ENCODE peak calls at places on chromosome 22, in seven cellular contexts. I, Z, Y, O, D, X and F are unnamed samples.

GRCh38 chr22:45162531-45162930 is 1.2 kb upstream of the NUP50 start:
- DNase-seq in I (no peak), Z (no peak), Y (no peak), O (no peak), D (no peak), X (no peak), F (no peak)

GRCh38 chr22:37982938-37983859 is 1.2 kb downstream of the SOX10 start:
- DNase-seq in I (no peak), Z (no peak), Y (no peak), O (no peak), D (no peak), X (no peak), F (no peak)

GRCh38 chr22:28051787-28052356 is 132.8 kb upstream of the PITPNB start:
- DNase-seq in I (no peak), Z (peak; percentile 81), Y (peak; percentile 53), O (no peak), D (no peak), X (no peak), F (peak; percentile 63)

GRCh38 chr22:38754247-38755154 is 1.3 kb downstream of the SUN2 start:
- DNase-seq in I (no peak), Z (no peak), Y (peak; percentile 68), O (peak; percentile 26), D (peak; percentile 58), X (peak; percentile 95), F (peak; percentile 63)

GRCh38 chr22:23220485-23221350 is 40.4 kb downstream of the BCR start:
- DNase-seq in I (peak; percentile 39), Z (no peak), Y (peak; percentile 31), O (no peak), D (peak; percentile 63), X (no peak), F (peak; percentile 82)

GRCh38 chr22:50578776-50579310 is 616 bp upstream of the CPT1B start:
- DNase-seq in I (no peak), Z (no peak), Y (no peak), O (no peak), D (no peak), X (no peak), F (no peak)

GRCh38 chr22:50425179-50425916 is 49.5 kb downstream of the SBF1 start:
- DNase-seq in I (no peak), Z (no peak), Y (no peak), O (no peak), D (peak; percentile 21), X (no peak), F (no peak)

GRCh38 chr22:38802671-38803121 is 8.8 kb upstream of the DNAL4 start:
- DNase-seq in I (no peak), Z (peak; percentile 38), Y (no peak), O (peak; percentile 75), D (peak; percentile 88), X (no peak), F (peak; percentile 99)

GRCh38 chr22:50508897-50509296 is 873 bp downstream of the NCAPH2 start:
- DNase-seq in I (no peak), Z (no peak), Y (no peak), O (no peak), D (no peak), X (no peak), F (no peak)

GRCh38 chr22:43378011-43378704 is 33.7 kb upstream of the MPPED1 start:
- DNase-seq in I (no peak), Z (no peak), Y (peak; percentile 48), O (no peak), D (peak; percentile 53), X (no peak), F (peak; percentile 29)

DNA sequence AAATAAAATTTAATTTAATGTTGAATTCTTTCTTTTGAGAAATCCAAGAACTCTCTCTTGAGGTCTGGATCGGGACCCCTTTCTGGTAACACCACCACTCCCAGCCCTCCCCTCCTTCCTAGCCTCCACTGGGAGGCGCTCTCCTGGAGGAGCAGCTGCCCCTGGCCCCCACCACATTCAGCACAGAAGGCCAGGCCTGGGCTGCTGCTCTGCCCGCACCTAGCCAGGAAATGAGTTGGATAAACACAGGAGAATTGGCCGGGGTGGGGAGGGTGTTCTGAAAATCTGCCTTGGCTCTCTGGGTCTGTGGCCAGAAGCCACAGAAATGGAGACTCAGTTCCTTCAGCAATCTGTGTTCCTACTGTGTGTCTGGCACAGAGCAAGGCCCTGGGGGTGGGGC is 31.2 kb downstream of the C22orf42 start:
- DNase-seq in I (no peak), Z (no peak), Y (no peak), O (no peak), D (no peak), X (peak; percentile 41), F (no peak)
- TF ChIP-seq CTCF in I (no peak), Z (no peak), Y (no peak), O (peak; percentile 19), D (no peak), X (no peak), F (no peak)

GRCh38 chr22:30426395-30427353 is 1.1 kb downstream of the MTFP1 start:
- DNase-seq in I (peak; percentile 67), Z (peak; percentile 75), Y (peak; percentile 88), O (no peak), D (peak; percentile 46), X (peak; percentile 86), F (peak; percentile 69)
- TF ChIP-seq CTCF in I (peak; percentile 32), Z (peak; percentile 56), Y (peak; percentile 71), O (peak; percentile 81), D (peak; percentile 68), X (peak; percentile 58), F (peak; percentile 72)

GRCh38 chr22:48443680-48444079 is 1384.0 kb downstream of the BRD1 start:
- DNase-seq in I (no peak), Z (no peak), Y (no peak), O (no peak), D (no peak), X (no peak), F (no peak)

GRCh38 chr22:48442663-48443062 is 1385.0 kb downstream of the BRD1 start:
- DNase-seq in I (no peak), Z (no peak), Y (no peak), O (no peak), D (no peak), X (no peak), F (no peak)

GRCh38 chr22:48441553-48441850 is 1386.2 kb downstream of the BRD1 start:
- DNase-seq in I (no peak), Z (no peak), Y (no peak), O (no peak), D (no peak), X (no peak), F (no peak)

GRCh38 chr22:48445113-48445827 is 1382.4 kb downstream of the BRD1 start:
- DNase-seq in I (no peak), Z (no peak), Y (no peak), O (no peak), D (peak; percentile 34), X (no peak), F (no peak)

GRCh38 chr22:48444320-48445112 is 1383.2 kb downstream of the BRD1 start:
- DNase-seq in I (peak; percentile 34), Z (no peak), Y (no peak), O (no peak), D (peak; percentile 14), X (no peak), F (peak; percentile 56)
- TF ChIP-seq CTCF in I (no peak), Z (no peak), Y (no peak), O (no peak), D (no peak), X (no peak), F (no peak)

GRCh38 chr22:26797910-26798309 is 140.5 kb downstream of the MIAT start:
- DNase-seq in I (no peak), Z (no peak), Y (no peak), O (no peak), D (no peak), X (no peak), F (no peak)
- TF ChIP-seq CTCF in I (no peak), Z (no peak), Y (no peak), O (no peak), D (no peak), X (no peak), F (peak; percentile 5)

GRCh38 chr22:30433227-30433626 is 7.7 kb downstream of the MTFP1 start:
- DNase-seq in I (no peak), Z (no peak), Y (no peak), O (no peak), D (no peak), X (no peak), F (no peak)

GRCh38 chr22:30432520-30432919 is 7.0 kb downstream of the MTFP1 start:
- DNase-seq in I (no peak), Z (no peak), Y (no peak), O (no peak), D (no peak), X (no peak), F (no peak)

GRCh38 chr22:30432096-30432495 is 6.5 kb downstream of the MTFP1 start:
- DNase-seq in I (no peak), Z (no peak), Y (no peak), O (no peak), D (no peak), X (no peak), F (no peak)

GRCh38 chr22:30429887-30430286 is 4.3 kb downstream of the MTFP1 start:
- DNase-seq in I (no peak), Z (no peak), Y (no peak), O (no peak), D (no peak), X (no peak), F (no peak)

DNA sequence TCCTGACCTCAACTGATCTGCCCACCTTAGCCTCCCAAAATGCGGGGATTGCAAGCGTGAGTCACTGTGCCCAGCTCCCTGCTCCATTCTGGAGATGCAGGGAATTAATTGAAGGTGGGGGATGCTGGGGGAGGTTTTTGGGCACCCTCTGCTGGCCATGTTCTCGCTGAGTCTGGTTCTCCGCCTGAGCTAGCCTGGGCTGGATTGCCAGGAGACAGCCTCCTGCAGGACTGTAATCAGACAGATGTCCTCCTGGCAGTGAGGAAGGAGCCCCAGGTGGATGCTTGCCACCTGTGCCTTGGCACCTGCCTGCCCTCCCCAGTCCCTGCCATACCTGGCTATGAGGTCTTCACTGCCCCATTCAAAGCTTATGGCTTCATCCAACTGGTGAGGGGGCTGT is 5.4 kb downstream of the MTFP1 start:
- DNase-seq in I (no peak), Z (no peak), Y (no peak), O (no peak), D (no peak), X (no peak), F (no peak)
- TF ChIP-seq CTCF in I (no peak), Z (no peak), Y (no peak), O (no peak), D (no peak), X (no peak), F (no peak)

GRCh38 chr22:47061226-47061625 is 298.8 kb downstream of the TBC1D22A start:
- DNase-seq in I (no peak), Z (no peak), Y (no peak), O (no peak), D (no peak), X (peak; percentile 45), F (no peak)

GRCh38 chr22:47059701-47060161 is 297.3 kb downstream of the TBC1D22A start:
- DNase-seq in I (no peak), Z (no peak), Y (no peak), O (no peak), D (no peak), X (no peak), F (peak; percentile 8)

GRCh38 chr22:47057916-47058585 is 295.6 kb downstream of the TBC1D22A start:
- DNase-seq in I (no peak), Z (no peak), Y (no peak), O (no peak), D (no peak), X (no peak), F (no peak)

GRCh38 chr22:47060718-47061117 is 298.3 kb downstream of the TBC1D22A start:
- DNase-seq in I (no peak), Z (no peak), Y (no peak), O (no peak), D (no peak), X (peak; percentile 45), F (no peak)

GRCh38 chr22:47059076-47059475 is 296.6 kb downstream of the TBC1D22A start:
- DNase-seq in I (no peak), Z (no peak), Y (no peak), O (no peak), D (no peak), X (no peak), F (no peak)
- TF ChIP-seq CTCF in I (no peak), Z (no peak), Y (no peak), O (no peak), D (no peak), X (no peak), F (no peak)